ENCODE peak calls at places on chromosomes 13 and 19, in seven cellular contexts. F is lower leg skin; S is T-cell; J is stimulated activated CD4-positive, alpha-beta T cell treated with anti-CD3 and anti-CD28 coated beads, Interleukin-2, amount 100 ng/mL, for 24 hours; Y is A549; I is fibroblast of pulmonary artery; O is stimulated activated naive CD4-positive, alpha-beta T cell. D is an unnamed sample.
A peak's percentile ranks its signal among the peaks of the same experiment; 100 is the strongest.

GRCh38 chr19:45508931-45509691 is 1.8 kb downstream of the VASP start:
- DNase-seq in F (peak; percentile 95), S (no peak), J (peak; percentile 58), Y (peak; percentile 81), I (peak; percentile 81), O (no peak), D (no peak)

GRCh38 chr19:31314849-31315620 is 34.2 kb downstream of the TSHZ3 start:
- DNase-seq in F (no peak), S (no peak), J (no peak), Y (peak; percentile 20), I (no peak), O (no peak), D (no peak)

GRCh38 chr13:107035778-107036177 is 467.8 kb upstream of the ARGLU1 start:
- DNase-seq in F (no peak), S (no peak), J (no peak), Y (no peak), I (peak; percentile 21), O (no peak), D (no peak)

GRCh38 chr13:111115841-111116500 is 861 bp downstream of the ARHGEF7 start:
- DNase-seq in F (peak; percentile 93), S (no peak), J (no peak), Y (no peak), I (peak; percentile 59), O (peak; percentile 13), D (no peak)

GRCh38 chr19:1648926-1649541 is 3.4 kb downstream of the TCF3 start:
- DNase-seq in F (no peak), S (no peak), J (no peak), Y (no peak), I (no peak), O (no peak), D (no peak)

GRCh38 chr19:480016-480855 is 16.1 kb upstream of the MADCAM1 start:
- DNase-seq in F (peak; percentile 93), S (no peak), J (peak; percentile 60), Y (peak; percentile 70), I (peak; percentile 55), O (peak; percentile 49), D (peak; percentile 39)

GRCh38 chr13:113879506-113880360 is 15.9 kb upstream of the GAS6 start:
- DNase-seq in F (no peak), S (no peak), J (no peak), Y (no peak), I (no peak), O (no peak), D (no peak)

GRCh38 chr19:46975918-46976782 is 43.5 kb upstream of the NPAS1 start:
- DNase-seq in F (peak; percentile 99), S (no peak), J (no peak), Y (peak; percentile 58), I (peak; percentile 99), O (no peak), D (no peak)

GRCh38 chr19:5099822-5100221 is 130.9 kb downstream of the KDM4B start:
- DNase-seq in F (no peak), S (no peak), J (no peak), Y (no peak), I (no peak), O (no peak), D (no peak)

GRCh38 chr19:2283835-2284507 is 2.0 kb upstream of the PEAK3 start:
- DNase-seq in F (no peak), S (no peak), J (no peak), Y (no peak), I (no peak), O (no peak), D (no peak)

GRCh38 chr19:22622901-22623840 is 11.0 kb upstream of the ZNF492 start:
- DNase-seq in F (peak; percentile 78), S (no peak), J (no peak), Y (no peak), I (no peak), O (no peak), D (no peak)

GRCh38 chr19:29450306-29450705 is 75.5 kb upstream of the VSTM2B start:
- DNase-seq in F (no peak), S (no peak), J (no peak), Y (no peak), I (no peak), O (no peak), D (no peak)

GRCh38 chr19:18393836-18394235 is 3.6 kb downstream of the LRRC25 start:
- DNase-seq in F (no peak), S (no peak), J (no peak), Y (no peak), I (no peak), O (no peak), D (no peak)

GRCh38 chr13:77737583-77738200 is 40.2 kb downstream of the SLAIN1 start:
- DNase-seq in F (no peak), S (no peak), J (no peak), Y (no peak), I (no peak), O (no peak), D (no peak)

GRCh38 chr19:18401580-18402112 is 4.2 kb upstream of the LRRC25 start:
- DNase-seq in F (no peak), S (no peak), J (no peak), Y (peak; percentile 85), I (peak; percentile 71), O (no peak), D (no peak)

GRCh38 chr13:75754936-75755335 is 118.8 kb downstream of the LMO7 start:
- DNase-seq in F (no peak), S (no peak), J (no peak), Y (no peak), I (no peak), O (no peak), D (no peak)

GRCh38 chr19:37950471-37951175 is 43.6 kb downstream of the SIPA1L3 start:
- DNase-seq in F (peak; percentile 78), S (no peak), J (no peak), Y (no peak), I (no peak), O (no peak), D (no peak)

GRCh38 chr13:29436291-29436690 is 159.2 kb downstream of the SLC7A1 start:
- DNase-seq in F (no peak), S (no peak), J (no peak), Y (no peak), I (peak; percentile 56), O (no peak), D (no peak)

GRCh38 chr19:43797118-43797517 is 5.1 kb downstream of the LYPD5 start:
- DNase-seq in F (peak; percentile 53), S (no peak), J (no peak), Y (no peak), I (no peak), O (no peak), D (no peak)

GRCh38 chr13:36834299-36834698 is 15.3 kb downstream of the RFXAP start:
- DNase-seq in F (no peak), S (no peak), J (no peak), Y (no peak), I (no peak), O (no peak), D (no peak)

GRCh38 chr19:21314676-21315075 is 14.5 kb downstream of the ZNF708 start:
- DNase-seq in F (no peak), S (no peak), J (no peak), Y (no peak), I (peak; percentile 43), O (no peak), D (no peak)

GRCh38 chr19:51440846-51441409 is 17.3 kb downstream of the SIGLEC8 start:
- DNase-seq in F (peak; percentile 75), S (no peak), J (peak; percentile 69), Y (peak; percentile 24), I (no peak), O (no peak), D (peak; percentile 53)

GRCh38 chr13:108154421-108154858 is 60.9 kb downstream of the LIG4 start:
- DNase-seq in F (no peak), S (no peak), J (no peak), Y (peak; percentile 3), I (peak; percentile 2), O (no peak), D (no peak)

GRCh38 chr19:45973564-45974338 is at the start of gene NOVA2:
- DNase-seq in F (peak; percentile 90), S (no peak), J (peak; percentile 69), Y (peak; percentile 88), I (peak; percentile 88), O (no peak), D (peak; percentile 41)

GRCh38 chr13:48532146-48532472 is 771 bp downstream of the RCBTB2 start:
- DNase-seq in F (no peak), S (no peak), J (no peak), Y (no peak), I (peak; percentile 61), O (no peak), D (no peak)

GRCh38 chr13:32731576-32731975 is 145.3 kb downstream of the PDS5B start:
- DNase-seq in F (no peak), S (no peak), J (peak; percentile 6), Y (peak; percentile 44), I (no peak), O (no peak), D (no peak)

GRCh38 chr19:41821003-41821735 is 23.3 kb downstream of the LYPD4 start:
- DNase-seq in F (no peak), S (no peak), J (peak; percentile 30), Y (peak; percentile 82), I (peak; percentile 41), O (peak; percentile 60), D (peak; percentile 37)

GRCh38 chr19:55146648-55147218 is 2.3 kb downstream of the TNNT1 start:
- DNase-seq in F (no peak), S (no peak), J (no peak), Y (peak; percentile 85), I (no peak), O (no peak), D (no peak)

GRCh38 chr19:19463348-19464117 is 51.8 kb downstream of the TSSK6 start:
- DNase-seq in F (no peak), S (no peak), J (no peak), Y (no peak), I (peak; percentile 69), O (no peak), D (no peak)

GRCh38 chr19:54523403-54523802 is 20.8 kb downstream of the LAIR2 start:
- DNase-seq in F (no peak), S (no peak), J (peak; percentile 69), Y (no peak), I (peak; percentile 11), O (no peak), D (no peak)

D was measured in activated naive CD4-positive, alpha-beta T cell treated with anti-CD3 and anti-CD28 coated beads, Interleukin-2, amount 50 U/mL, for 16 hours.